ENCODE peak calls at places on chromosomes 7 and 10, in six cellular contexts. W is GM23248, A is IMR-90, K is breast epithelium, G is HepG2, X is uterus. J is an unnamed sample. For H3K27me3 and H3K4me1, the result is how much of the 10 kb centered on the place peaks cover.

GRCh38 chr10:119041332-119041731 is 11.8 kb downstream of the NANOS1 start:
- DNase-seq in W (no peak), A (no peak), K (no peak), G (no peak), X (no peak), J (no peak)

GRCh38 chr7:44793919-44794715 is 2.4 kb upstream of the PPIA start:
- DNase-seq in W (no peak), A (peak), K (no peak), G (peak), X (no peak), J (no peak)

GRCh38 chr7:157605638-157606037 is 268.8 kb downstream of the DNAJB6 start:
- DNase-seq in W (no peak), A (no peak), K (no peak), G (no peak), X (no peak), J (no peak)

GRCh38 chr7:81600608-81601007 is 169.2 kb downstream of the HGF start:
- DNase-seq in W (peak), A (peak), K (no peak), G (no peak), X (no peak), J (no peak)

GRCh38 chr10:6473901-6474370 is 106.1 kb downstream of the PRKCQ start:
- DNase-seq in W (peak), A (no peak), K (no peak), G (no peak), X (no peak), J (peak)

GRCh38 chr10:59954296-59954695 is 47.9 kb upstream of the CCDC6 start:
- DNase-seq in W (peak), A (peak), K (no peak), G (no peak), X (no peak), J (no peak)

GRCh38 chr7:98341106-98341505 is 59.6 kb downstream of the BRI3 start:
- DNase-seq in W (peak), A (peak), K (no peak), G (no peak), X (no peak), J (no peak)

GRCh38 chr7:132871419-132871818 is 210.5 kb downstream of the CHCHD3 start:
- DNase-seq in W (no peak), A (no peak), K (no peak), G (no peak), X (no peak), J (no peak)

GRCh38 chr10:12588091-12588850 is 238.9 kb downstream of the CAMK1D start:
- DNase-seq in W (peak), A (no peak), K (no peak), G (no peak), X (no peak), J (peak)

GRCh38 chr7:43554423-43554822 is 28.5 kb upstream of the STK17A start:
- DNase-seq in W (no peak), A (no peak), K (no peak), G (no peak), X (no peak), J (no peak)

GRCh38 chr10:102603946-102604345 is 40.3 kb upstream of the TRIM8 start:
- DNase-seq in W (peak), A (peak), K (no peak), G (no peak), X (no peak), J (no peak)

GRCh38 chr7:17274551-17275245 is 23.8 kb upstream of the AHR start:
- DNase-seq in W (peak), A (peak), K (no peak), G (no peak), X (no peak), J (peak)

GRCh38 chr7:96349572-96349971 is 27.7 kb upstream of the SLC25A13 start:
- DNase-seq in W (no peak), A (no peak), K (no peak), G (no peak), X (no peak), J (peak)

GRCh38 chr7:122311280-122311679 is 6.7 kb upstream of the FEZF1 start:
- DNase-seq in W (no peak), A (no peak), K (no peak), G (no peak), X (no peak), J (no peak)

GRCh38 chr10:73485320-73485719 is 10.5 kb downstream of the PPP3CB start:
- DNase-seq in W (no peak), A (no peak), K (no peak), G (no peak), X (no peak), J (no peak)

GRCh38 chr7:120837599-120837998 is 20.3 kb downstream of the TSPAN12 start:
- DNase-seq in W (no peak), A (no peak), K (no peak), G (no peak), X (no peak), J (no peak)

GRCh38 chr7:144670251-144670650 is 165.6 kb downstream of the TPK1 start:
- DNase-seq in W (peak), A (no peak), K (no peak), G (no peak), X (no peak), J (peak)

GRCh38 chr10:34809796-34810195 is 5.3 kb downstream of the PARD3 start:
- DNase-seq in W (peak), A (peak), K (no peak), G (no peak), X (no peak), J (no peak)

GRCh38 chr7:1324028-1324900 is 91.6 kb downstream of the UNCX start:
- DNase-seq in W (no peak), A (no peak), K (no peak), G (no peak), X (no peak), J (no peak)

GRCh38 chr10:30215131-30215530 is 133.9 kb downstream of the MTPAP start:
- DNase-seq in W (no peak), A (peak), K (no peak), G (no peak), X (no peak), J (no peak)

GRCh38 chr10:117137031-117137910 is 799 bp downstream of the VAX1 start:
- DNase-seq in W (peak), A (no peak), K (no peak), G (no peak), X (no peak), J (peak)

GRCh38 chr7:39587393-39587792 is 21.2 kb downstream of the YAE1 start:
- DNase-seq in W (peak), A (peak), K (no peak), G (no peak), X (no peak), J (no peak)

GRCh38 chr7:17535776-17536175 is 237.3 kb downstream of the AHR start:
- DNase-seq in W (peak), A (peak), K (no peak), G (no peak), X (no peak), J (no peak)

GRCh38 chr7:30684351-30684750 is 2.1 kb upstream of the CRHR2 start:
- DNase-seq in W (no peak), A (no peak), K (no peak), G (no peak), X (no peak), J (no peak)
- H3K27me3 ChIP-seq in W (half or more), A (half or more), K (under half), G (under half), X (under half), J (under half)

GRCh38 chr10:82826132-82826531 is 951.1 kb downstream of the NRG3 start:
- DNase-seq in W (peak), A (no peak), K (no peak), G (no peak), X (no peak), J (no peak)
- H3K4me1 ChIP-seq in W (under half), A (under half), K (under half), G (under half), X (under half), J (under half)

DNA sequence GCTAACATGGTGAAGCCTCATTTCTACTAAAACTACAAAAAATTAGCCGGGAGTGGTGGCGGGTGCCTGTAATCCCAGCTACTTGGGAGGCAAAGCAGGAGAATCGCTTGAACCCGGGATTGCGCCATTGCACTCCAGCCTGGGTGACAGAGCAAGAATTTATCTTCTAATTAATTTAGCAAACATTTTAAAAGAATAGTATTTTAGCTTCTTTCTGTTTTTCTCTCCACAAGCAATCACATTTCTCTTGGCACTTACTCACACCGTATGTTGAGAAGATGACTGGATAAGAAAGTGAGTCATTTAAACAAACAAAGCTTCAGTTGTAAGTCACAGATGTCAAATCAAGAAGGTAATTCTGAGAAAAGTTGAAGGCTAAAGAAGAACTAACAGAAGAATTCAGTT is 264.0 kb downstream of the ARL4A start:
- DNase-seq in W (peak), A (peak), K (no peak), G (no peak), X (no peak), J (peak)
- H3K27me3 ChIP-seq in W (under half), A (under half), K (under half), G (under half), X (under half), J (under half)

GRCh38 chr10:52479567-52479966 is 165.5 kb downstream of the DKK1 start:
- DNase-seq in W (no peak), A (no peak), K (no peak), G (no peak), X (no peak), J (no peak)
- H3K4me1 ChIP-seq in W (under half), A (under half), K (under half), G (under half), X (under half), J (under half)

DNA sequence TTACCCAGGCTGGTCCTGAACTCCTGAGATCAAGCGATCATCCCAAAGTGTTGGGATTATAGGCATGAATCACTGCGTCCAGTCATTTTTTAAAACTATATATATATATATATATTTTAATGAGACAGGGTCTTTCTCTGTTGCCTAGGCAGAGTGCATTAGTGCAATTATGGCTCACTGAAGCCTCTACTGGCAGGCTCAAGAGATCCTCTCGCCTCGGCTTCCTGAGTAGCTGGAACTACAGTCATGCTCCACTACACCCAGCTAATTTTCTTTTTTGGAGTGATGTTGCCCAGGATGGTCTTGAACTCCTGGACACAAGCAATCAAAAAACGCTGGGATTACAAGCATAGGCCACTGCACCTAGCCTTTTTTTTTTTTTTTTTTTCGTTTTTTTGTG is 55.3 kb upstream of the KAT6B start:
- DNase-seq in W (no peak), A (no peak), K (no peak), G (no peak), X (no peak), J (no peak)
- H3K27me3 ChIP-seq in W (under half), A (under half), K (under half), G (under half), X (under half), J (under half)

DNA sequence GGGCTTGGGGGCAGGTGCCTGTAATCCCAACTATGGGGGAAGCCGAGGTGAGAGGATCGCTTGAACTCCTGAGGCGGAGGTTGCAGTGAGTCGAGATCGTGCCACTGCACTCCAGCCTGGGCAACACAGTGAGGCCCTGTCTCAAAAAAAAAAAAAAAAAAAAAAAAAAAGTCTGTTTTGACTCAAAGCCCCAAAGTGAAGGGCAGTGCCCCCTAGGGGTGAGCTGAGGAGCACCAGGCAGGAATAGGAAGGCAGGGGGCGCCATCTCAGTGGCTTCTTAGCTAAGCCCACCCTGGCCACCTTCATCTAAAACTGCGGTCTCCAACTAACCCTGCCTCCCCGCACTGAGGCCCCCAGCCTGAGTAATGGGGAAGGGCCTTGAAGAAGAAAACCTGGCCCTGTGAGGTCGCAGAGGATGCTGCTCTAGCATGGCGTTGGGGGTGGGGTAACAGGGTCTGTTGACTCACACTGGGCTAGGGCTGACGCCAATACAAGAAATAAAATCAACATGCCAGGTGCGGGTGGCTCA is 9.8 kb downstream of the PODXL start:
- DNase-seq in W (peak), A (no peak), K (no peak), G (peak), X (no peak), J (no peak)
- H3K4me1 ChIP-seq in W (under half), A (under half), K (under half), G (under half), X (under half), J (under half)

GRCh38 chr7:156180451-156181229 is 368.4 kb upstream of the SHH start:
- DNase-seq in W (no peak), A (no peak), K (no peak), G (no peak), X (no peak), J (no peak)
- H3K27me3 ChIP-seq in W (under half), A (under half), K (under half), G (half or more), X (under half), J (under half)

DNA sequence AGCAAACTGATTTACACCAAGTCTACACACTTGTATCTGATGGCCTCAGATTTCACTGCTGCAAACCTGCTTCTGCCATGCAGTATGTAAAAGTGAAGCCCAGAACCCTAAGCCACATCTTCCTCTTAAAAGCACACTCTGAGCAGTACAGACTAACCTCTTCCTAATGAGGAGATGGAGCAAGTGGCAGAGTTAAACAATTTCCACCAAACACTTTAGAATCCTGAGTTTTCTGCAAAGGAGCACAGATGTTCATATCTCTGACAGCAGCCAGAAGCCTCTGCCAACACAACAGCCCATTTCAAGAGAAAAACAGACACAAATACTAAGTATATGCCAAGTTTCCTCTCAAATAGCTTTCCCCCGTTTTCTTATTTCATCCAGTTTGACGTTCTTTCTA is 27.7 kb downstream of the ELMO1 start:
- DNase-seq in W (no peak), A (no peak), K (no peak), G (no peak), X (no peak), J (no peak)
- H3K4me1 ChIP-seq in W (under half), A (under half), K (under half), G (under half), X (under half), J (under half)